ENCODE peak calls at places on chromosomes 2 and 18, in five cellular contexts. Z, U, A, R and F are unnamed samples.

GRCh38 chr2:112136081-112136480 is 2.1 kb upstream of the FBLN7 start:
- DNase-seq in U (no peak), A (no peak), R (no peak), Z (no peak), F (no peak)

GRCh38 chr2:237628482-237629187 is 1.2 kb downstream of the LRRFIP1 start:
- DNase-seq in Z (no peak), A (no peak), R (no peak), U (no peak), F (no peak)

GRCh38 chr2:177754476-177754873 is 318.1 kb downstream of the PDE11A start:
- DNase-seq in A (no peak), Z (no peak), U (no peak), R (no peak), F (peak)

GRCh38 chr2:14420851-14421250 is 211.7 kb upstream of the LRATD1 start:
- DNase-seq in R (no peak), Z (peak), U (no peak), A (no peak), F (no peak)

GRCh38 chr2:28348149-28348567 is 44.5 kb upstream of the FOSL2 start:
- DNase-seq in Z (no peak), U (peak), R (no peak), A (no peak), F (no peak)

GRCh38 chr18:26405190-26405781 is 143.1 kb downstream of the KCTD1 start:
- DNase-seq in A (peak), Z (peak), U (no peak), R (peak), F (no peak)

GRCh38 chr2:69474688-69475087 is 37.5 kb upstream of the NFU1 start:
- DNase-seq in Z (no peak), A (no peak), U (no peak), R (no peak), F (no peak)

GRCh38 chr2:196653843-196654242 is 14.3 kb downstream of the CCDC150 start:
- DNase-seq in Z (no peak), U (no peak), A (no peak), R (no peak), F (no peak)

GRCh38 chr2:68357608-68358337 is 7.3 kb upstream of the PLEK start:
- DNase-seq in R (peak), Z (peak), U (no peak), A (peak), F (peak)

GRCh38 chr2:189798312-189799029 is 14.2 kb downstream of the PMS1 start:
- DNase-seq in A (no peak), Z (peak), U (no peak), R (no peak), F (no peak)

GRCh38 chr2:180063494-180063893 is 56.4 kb upstream of the CWC22 start:
- DNase-seq in Z (no peak), U (no peak), R (no peak), A (no peak), F (no peak)

GRCh38 chr2:118697771-118698170 is 149.7 kb downstream of the EN1 start:
- DNase-seq in Z (no peak), R (no peak), U (no peak), A (no peak), F (no peak)

GRCh38 chr2:114610677-114611076 is 168.2 kb downstream of the DPP10 start:
- DNase-seq in A (no peak), R (no peak), Z (no peak), U (no peak), F (no peak)

GRCh38 chr18:45755936-45756335 is 32.0 kb downstream of the SLC14A1 start:
- DNase-seq in Z (peak), R (no peak), U (no peak), A (no peak), F (peak)

GRCh38 chr18:59927246-59927825 is 27.5 kb downstream of the PMAIP1 start:
- DNase-seq in U (no peak), R (no peak), Z (no peak), A (no peak), F (no peak)

GRCh38 chr18:10379511-10379910 is 74.9 kb upstream of the APCDD1 start:
- DNase-seq in Z (peak), R (no peak), U (no peak), A (no peak), F (no peak)

GRCh38 chr2:66576381-66577330 is 141.7 kb downstream of the MEIS1 start:
- DNase-seq in A (peak), U (no peak), Z (peak), R (peak), F (peak)

GRCh38 chr2:149573760-149574159 is 13.8 kb downstream of the MMADHC start:
- DNase-seq in A (no peak), R (no peak), U (no peak), Z (peak), F (no peak)

GRCh38 chr2:43009448-43009847 is 217.0 kb downstream of the ZFP36L2 start:
- DNase-seq in U (no peak), R (no peak), Z (no peak), A (no peak), F (no peak)

GRCh38 chr18:29250843-29251242 is 1073.9 kb upstream of the CDH2 start:
- DNase-seq in R (no peak), A (no peak), Z (no peak), U (no peak), F (no peak)